ENCODE peak calls at places on chromosomes 2 and 18, in seven cellular contexts. L is A549; V is effector memory CD4-positive, alpha-beta T cell; E is heart right ventricle; Z is neural progenitor cell; N is substantia nigra; F is neuronal stem cell. H is an unnamed sample.
A peak's percentile ranks its signal among the peaks of the same experiment; 100 is the strongest.

GRCh38 chr2:144848404-144848803 is 328.5 kb upstream of the ZEB2 start:
- DNase-seq in N (no peak), Z (no peak), E (no peak), F (no peak), V (no peak), L (no peak), H (no peak)

GRCh38 chr2:217826505-217826904 is 176.3 kb downstream of the TNS1 start:
- DNase-seq in L (no peak), N (no peak), V (no peak), Z (no peak), E (peak; percentile 71), F (no peak), H (peak; percentile 60)

GRCh38 chr18:10230072-10230471 is 224.4 kb upstream of the APCDD1 start:
- DNase-seq in N (no peak), L (peak; percentile 40), V (no peak), E (no peak), Z (no peak), F (no peak), H (peak; percentile 70)

GRCh38 chr2:197159681-197160211 is 150.8 kb downstream of the ANKRD44 start:
- DNase-seq in L (peak; percentile 75), F (no peak), E (no peak), N (no peak), Z (no peak), V (peak; percentile 8), H (no peak)

GRCh38 chr2:62706721-62707516 is 1.4 kb downstream of the EHBP1 start:
- DNase-seq in F (no peak), V (no peak), L (peak; percentile 21), Z (peak; percentile 9), E (no peak), N (no peak), H (no peak)

GRCh38 chr2:136025057-136025973 is 39.9 kb upstream of the DARS1 start:
- DNase-seq in Z (peak; percentile 99), V (no peak), L (no peak), F (peak; percentile 95), E (peak; percentile 78), N (peak; percentile 64), H (peak; percentile 96)

GRCh38 chr2:58336416-58336815 is 95.3 kb upstream of the FANCL start:
- DNase-seq in Z (peak; percentile 34), N (no peak), L (no peak), E (no peak), F (no peak), V (no peak), H (no peak)

GRCh38 chr2:40372278-40372580 is 79.7 kb downstream of the SLC8A1 start:
- DNase-seq in N (no peak), L (no peak), E (no peak), F (no peak), Z (no peak), V (no peak), H (no peak)

GRCh38 chr2:221675509-221675908 is 103.4 kb upstream of the EPHA4 start:
- DNase-seq in E (no peak), F (no peak), N (no peak), Z (no peak), L (no peak), V (no peak), H (no peak)

GRCh38 chr2:107588960-107589542 is 237.6 kb upstream of the RGPD4 start:
- DNase-seq in L (no peak), E (no peak), V (no peak), Z (no peak), F (no peak), N (no peak), H (no peak)

GRCh38 chr2:216803803-216804202 is 56.1 kb downstream of the TNP1 start:
- DNase-seq in E (peak; percentile 78), L (no peak), F (no peak), V (no peak), N (no peak), Z (no peak), H (no peak)

GRCh38 chr18:43596106-43596712 is 318.9 kb upstream of the SYT4 start:
- DNase-seq in L (peak; percentile 23), E (no peak), F (peak; percentile 23), V (no peak), Z (peak; percentile 13), N (no peak), H (no peak)

GRCh38 chr2:204051476-204051875 is 114.9 kb downstream of the ICOS start:
- DNase-seq in E (no peak), L (peak; percentile 8), Z (peak; percentile 21), N (no peak), F (no peak), V (no peak), H (peak; percentile 62)

GRCh38 chr2:18435425-18436037 is 124.9 kb downstream of the RDH14 start:
- DNase-seq in L (peak; percentile 70), V (no peak), E (no peak), F (peak; percentile 53), Z (peak; percentile 62), N (no peak), H (peak; percentile 63)

GRCh38 chr2:171687287-171688128 is at the start of gene DYNC1I2:
- DNase-seq in V (peak; percentile 49), L (peak; percentile 97), F (peak; percentile 85), E (peak; percentile 87), N (peak; percentile 91), Z (peak; percentile 92), H (peak; percentile 96)

GRCh38 chr2:150473767-150474166 is 13.7 kb downstream of the RND3 start:
- DNase-seq in Z (no peak), E (no peak), V (no peak), L (no peak), F (no peak), N (no peak), H (no peak)

GRCh38 chr2:16247371-16248177 is 307.2 kb downstream of the MYCN start:
- DNase-seq in F (no peak), N (no peak), V (no peak), E (no peak), Z (no peak), L (no peak), H (no peak)

GRCh38 chr18:27413495-27414401 is 228.6 kb upstream of the CHST9 start:
- DNase-seq in Z (no peak), L (no peak), E (no peak), N (no peak), F (no peak), V (no peak), H (no peak)

GRCh38 chr2:199987586-199987985 is 32.2 kb downstream of the MAIP1 start:
- DNase-seq in V (no peak), Z (no peak), E (no peak), F (no peak), L (no peak), N (no peak), H (no peak)

GRCh38 chr18:77811510-77811909 is 561.9 kb downstream of the GALR1 start:
- DNase-seq in F (no peak), L (peak; percentile 0), Z (no peak), E (no peak), N (no peak), V (no peak), H (no peak)

GRCh38 chr2:127219716-127220090 is 396 bp downstream of the CYP27C1 start:
- DNase-seq in F (peak; percentile 45), L (no peak), N (no peak), E (no peak), V (no peak), Z (peak; percentile 78), H (peak; percentile 85)

GRCh38 chr18:21215480-21215879 is 26.6 kb upstream of the GREB1L start:
- DNase-seq in E (no peak), N (no peak), V (no peak), L (no peak), Z (peak; percentile 12), F (no peak), H (no peak)

GRCh38 chr18:13035249-13035914 is 44.2 kb downstream of the CEP192 start:
- DNase-seq in Z (no peak), L (no peak), V (no peak), F (no peak), E (no peak), N (no peak), H (no peak)

GRCh38 chr2:233058717-233059546 is 1.2 kb upstream of the INPP5D start:
- DNase-seq in L (no peak), F (no peak), Z (no peak), N (no peak), E (no peak), V (no peak), H (peak; percentile 27)
- H3K27ac ChIP-seq in L (no peak overlapping the region), F (no peak overlapping the region), Z (no peak overlapping the region), N (peak overlapping the region; percentile 69), E (peak overlapping the region; percentile 83), V (peak overlapping the region; percentile 85), H (no peak overlapping the region)

GRCh38 chr18:59372975-59373374 is 13.9 kb upstream of the LMAN1 start:
- DNase-seq in V (no peak), N (no peak), E (no peak), L (no peak), F (no peak), Z (peak; percentile 34), H (no peak)

GRCh38 chr18:59377938-59378337 is 18.9 kb upstream of the LMAN1 start:
- DNase-seq in Z (no peak), F (no peak), L (no peak), E (no peak), N (no peak), V (no peak), H (no peak)

GRCh38 chr18:59379772-59380530 is 20.9 kb upstream of the LMAN1 start:
- DNase-seq in V (no peak), L (no peak), N (no peak), F (no peak), E (no peak), Z (no peak), H (no peak)

GRCh38 chr18:59374112-59374511 is 15.0 kb upstream of the LMAN1 start:
- DNase-seq in E (no peak), V (no peak), L (no peak), Z (no peak), F (no peak), N (no peak), H (no peak)

GRCh38 chr18:59376351-59376935 is 17.4 kb upstream of the LMAN1 start:
- DNase-seq in V (no peak), N (no peak), Z (peak; percentile 91), L (no peak), F (peak; percentile 74), E (no peak), H (peak; percentile 66)
- H3K27ac ChIP-seq in V (no peak overlapping the region), N (no peak overlapping the region), Z (peak overlapping the region; percentile 91), L (no peak overlapping the region), F (peak overlapping the region; percentile 95), E (no peak overlapping the region), H (no peak overlapping the region)

DNA sequence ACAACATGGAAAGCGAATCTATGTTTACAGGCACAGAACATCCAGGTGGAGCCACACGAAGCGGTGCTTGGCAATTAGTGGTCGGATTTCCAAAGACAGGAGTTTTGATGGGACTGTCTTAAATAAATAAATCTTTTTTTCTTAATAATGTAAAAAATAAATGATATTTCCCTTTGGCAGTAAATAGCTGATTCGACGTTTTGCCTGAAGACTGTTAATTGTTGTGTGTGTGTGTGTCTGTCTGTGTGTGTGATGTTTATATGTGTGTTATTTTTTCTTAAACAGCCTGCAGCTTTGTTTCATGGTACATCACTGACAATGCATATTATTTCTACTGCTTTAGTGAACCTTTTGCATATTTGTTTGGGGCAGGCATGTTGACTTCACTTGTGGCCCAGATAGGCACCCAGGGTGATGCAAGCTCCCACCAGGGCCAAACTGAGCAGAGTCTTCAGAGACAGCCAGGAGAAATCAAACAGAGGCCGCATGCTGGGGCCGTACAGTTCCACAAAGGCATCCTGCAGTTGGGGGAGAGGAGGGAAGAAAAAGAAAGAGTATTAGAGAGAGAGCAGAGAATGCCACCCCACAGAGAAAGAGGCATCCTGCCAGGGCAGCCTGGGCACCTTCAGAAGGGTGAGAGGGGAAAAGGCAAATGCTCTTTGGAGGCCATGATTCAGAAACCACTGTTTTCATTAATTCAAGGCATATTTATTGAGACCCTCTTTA is 191.2 kb downstream of the BCL2 start:
- DNase-seq in E (no peak), N (no peak), F (no peak), L (no peak), V (no peak), Z (no peak), H (no peak)
- H3K27ac ChIP-seq in E (no peak overlapping the region), N (no peak overlapping the region), F (no peak overlapping the region), L (no peak overlapping the region), V (no peak overlapping the region), Z (no peak overlapping the region), H (no peak overlapping the region)

GRCh38 chr2:190791347-190791982 is 89.2 kb upstream of the GLS start:
- DNase-seq in N (no peak), L (no peak), F (no peak), V (no peak), E (peak; percentile 15), Z (no peak), H (peak; percentile 63)
- H3K27ac ChIP-seq in N (no peak overlapping the region), L (peak overlapping the region; percentile 12), F (no peak overlapping the region), V (no peak overlapping the region), E (peak overlapping the region; percentile 50), Z (no peak overlapping the region), H (no peak overlapping the region)